ENCODE peak calls at places on chromosomes 3 and 15, in six cellular contexts. B, X, J, H, R and Z are unnamed samples.

GRCh38 chr3:13005301-13005700 is 67.9 kb downstream of the IQSEC1 start:
- DNase-seq in B (no peak), X (no peak), J (no peak), H (no peak), R (no peak), Z (no peak)

GRCh38 chr15:77870195-77871065 is 207.1 kb downstream of the TBC1D2B start:
- DNase-seq in B (peak; percentile 86), X (peak; percentile 72), J (peak; percentile 90), H (peak; percentile 86), R (peak; percentile 66), Z (peak; percentile 69)

GRCh38 chr15:82680200-82681102 is 29.2 kb downstream of the AP3B2 start:
- DNase-seq in B (peak; percentile 85), X (peak; percentile 87), J (peak; percentile 88), H (peak; percentile 47), R (peak; percentile 88), Z (peak; percentile 87)

GRCh38 chr3:108437439-108437838 is 73.0 kb downstream of the MYH15 start:
- DNase-seq in B (no peak), X (no peak), J (peak; percentile 1), H (no peak), R (no peak), Z (no peak)

GRCh38 chr3:195068045-195068444 is 202.9 kb downstream of the XXYLT1 start:
- DNase-seq in B (no peak), X (no peak), J (no peak), H (no peak), R (no peak), Z (no peak)

GRCh38 chr3:13229291-13229949 is 156.2 kb upstream of the IQSEC1 start:
- DNase-seq in B (no peak), X (peak; percentile 46), J (peak; percentile 61), H (no peak), R (peak; percentile 32), Z (no peak)

GRCh38 chr3:141851411-141851810 is 25.0 kb upstream of the ATP1B3 start:
- DNase-seq in B (no peak), X (no peak), J (peak; percentile 23), H (no peak), R (no peak), Z (no peak)

GRCh38 chr3:123627673-123628670 is 43.1 kb upstream of the HACD2 start:
- DNase-seq in B (no peak), X (no peak), J (no peak), H (no peak), R (no peak), Z (no peak)

GRCh38 chr15:78103406-78104118 is 11.2 kb downstream of the SH2D7 start:
- DNase-seq in B (no peak), X (peak; percentile 86), J (no peak), H (no peak), R (no peak), Z (no peak)

GRCh38 chr15:60340207-60340921 is 57.4 kb downstream of the ANXA2 start:
- DNase-seq in B (no peak), X (no peak), J (no peak), H (no peak), R (no peak), Z (no peak)

GRCh38 chr15:74040115-74040850 is 42.1 kb downstream of the GOLGA6A start:
- DNase-seq in B (no peak), X (no peak), J (no peak), H (no peak), R (no peak), Z (no peak)

GRCh38 chr3:172191629-172192028 is 152.3 kb downstream of the FNDC3B start:
- DNase-seq in B (no peak), X (no peak), J (no peak), H (no peak), R (no peak), Z (no peak)

GRCh38 chr3:110101361-110101760 is 764.0 kb upstream of the DPPA4 start:
- DNase-seq in B (no peak), X (no peak), J (no peak), H (no peak), R (no peak), Z (no peak)

GRCh38 chr15:101189341-101189679 is 62.5 kb downstream of the CHSY1 start:
- DNase-seq in B (no peak), X (no peak), J (no peak), H (no peak), R (no peak), Z (no peak)

GRCh38 chr15:64009798-64010241 is 36.5 kb downstream of the DAPK2 start:
- DNase-seq in B (no peak), X (no peak), J (no peak), H (no peak), R (peak; percentile 58), Z (no peak)

GRCh38 chr3:59606638-59607262 is 556.9 kb upstream of the CFAP20DC start:
- DNase-seq in B (no peak), X (no peak), J (no peak), H (no peak), R (no peak), Z (no peak)

GRCh38 chr3:168117853-168118313 is 22.2 kb upstream of the GOLIM4 start:
- DNase-seq in B (no peak), X (no peak), J (no peak), H (no peak), R (no peak), Z (no peak)

GRCh38 chr3:173730391-173730790 is 332.8 kb downstream of the NLGN1 start:
- DNase-seq in B (no peak), X (no peak), J (no peak), H (no peak), R (no peak), Z (no peak)

GRCh38 chr3:150378467-150378751 is 29.7 kb upstream of the TSC22D2 start:
- DNase-seq in B (no peak), X (no peak), J (no peak), H (no peak), R (no peak), Z (no peak)

GRCh38 chr15:69982037-69982436 is 115.7 kb downstream of the TLE3 start:
- DNase-seq in B (no peak), X (no peak), J (no peak), H (no peak), R (no peak), Z (no peak)

GRCh38 chr3:4633078-4634004 is 140.2 kb downstream of the ITPR1 start:
- DNase-seq in B (peak; percentile 25), X (peak; percentile 57), J (peak; percentile 19), H (peak; percentile 12), R (peak; percentile 43), Z (no peak)

GRCh38 chr3:10505050-10505790 is at the start of gene ATP2B2:
- DNase-seq in B (peak; percentile 60), X (no peak), J (no peak), H (peak; percentile 36), R (no peak), Z (no peak)

GRCh38 chr3:128301186-128302023 is 148.1 kb downstream of the EEFSEC start:
- DNase-seq in B (no peak), X (no peak), J (no peak), H (no peak), R (no peak), Z (no peak)

GRCh38 chr3:24288538-24289236 is 206.0 kb downstream of the THRB start:
- DNase-seq in B (no peak), X (no peak), J (no peak), H (no peak), R (no peak), Z (no peak)

GRCh38 chr15:39691229-39691628 is 91.4 kb downstream of the FSIP1 start:
- DNase-seq in B (no peak), X (no peak), J (no peak), H (no peak), R (no peak), Z (no peak)

GRCh38 chr3:58291671-58292338 is 14.2 kb upstream of the RPP14 start:
- DNase-seq in B (no peak), X (no peak), J (no peak), H (peak; percentile 18), R (no peak), Z (no peak)

GRCh38 chr3:35198857-35199256 is 440.5 kb upstream of the ARPP21 start:
- DNase-seq in B (no peak), X (no peak), J (no peak), H (no peak), R (no peak), Z (no peak)

GRCh38 chr3:58023536-58023935 is 15.3 kb downstream of the FLNB start:
- DNase-seq in B (no peak), X (no peak), J (no peak), H (no peak), R (no peak), Z (no peak)

GRCh38 chr3:37071921-37072320 is 78.6 kb downstream of the MLH1 start:
- DNase-seq in B (no peak), X (no peak), J (no peak), H (no peak), R (no peak), Z (no peak)
- TF ChIP-seq CTCF in B (no peak), X (no peak), J (no peak), H (no peak), R (no peak), Z (no peak)

GRCh38 chr3:113532698-113533533 is 561 bp downstream of the SIDT1 start:
- DNase-seq in B (peak; percentile 58), X (peak; percentile 65), J (no peak), H (peak; percentile 42), R (no peak), Z (peak; percentile 14)
- TF ChIP-seq CTCF in B (no peak), X (no peak), J (no peak), H (no peak), R (no peak), Z (no peak)

GRCh38 chr3:62659660-62660059 is 215.6 kb downstream of the CADPS start:
- DNase-seq in B (no peak), X (no peak), J (no peak), H (no peak), R (no peak), Z (no peak)
- TF ChIP-seq CTCF in B (no peak), X (no peak), J (no peak), H (no peak), R (no peak), Z (peak; percentile 25)

GRCh38 chr15:47987908-47988532 is 132.8 kb upstream of the SLC24A5 start:
- DNase-seq in B (peak; percentile 20), X (peak; percentile 53), J (peak; percentile 30), H (peak; percentile 14), R (peak; percentile 57), Z (no peak)
- TF ChIP-seq CTCF in B (peak; percentile 74), X (peak; percentile 35), J (no peak), H (peak; percentile 50), R (peak; percentile 85), Z (peak; percentile 80)

DNA sequence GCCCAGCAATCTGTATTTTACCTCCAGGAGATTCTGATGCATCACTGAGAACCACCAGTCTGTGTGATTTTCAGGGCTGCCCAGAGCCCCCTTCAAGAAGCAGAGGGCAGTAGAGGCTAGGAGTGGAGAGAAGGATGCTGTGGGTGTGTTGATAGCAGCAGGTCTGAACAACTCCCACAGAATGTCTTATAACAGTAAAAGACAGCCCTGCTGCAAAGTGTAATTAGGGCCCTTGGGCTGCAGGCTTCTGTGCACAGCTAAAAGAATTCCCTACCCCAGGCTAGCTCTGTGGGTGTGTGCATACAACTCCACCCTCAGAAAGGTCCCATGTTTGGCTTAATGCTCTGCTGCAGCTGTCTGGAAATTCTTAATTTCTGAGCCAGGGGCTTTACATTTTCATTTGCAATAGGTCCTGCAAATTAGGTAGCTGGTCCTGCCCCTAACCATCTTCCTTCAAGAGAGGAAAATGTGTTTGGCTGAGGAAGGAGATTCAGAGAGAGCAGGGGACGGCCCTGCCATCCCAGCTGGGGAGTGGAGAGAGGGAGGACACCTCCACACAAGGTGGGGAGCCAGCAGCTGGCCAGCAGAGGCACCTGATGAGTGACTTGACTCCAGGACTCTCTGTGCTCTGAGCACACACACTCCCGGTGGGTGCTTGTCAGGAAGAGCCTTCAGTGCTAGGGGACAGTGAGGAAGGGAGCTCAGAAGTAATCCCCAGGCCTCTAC is 43.3 kb upstream of the RAB6B start:
- DNase-seq in B (no peak), X (no peak), J (peak; percentile 6), H (no peak), R (peak; percentile 22), Z (no peak)
- TF ChIP-seq CTCF in B (no peak), X (no peak), J (no peak), H (no peak), R (peak; percentile 46), Z (no peak)